ENCODE peak calls at places on chromosomes 16 and 17, in ten cellular contexts. One of them, this sample, is unnamed.

GRCh38 chr16:55437627-55438026 is 41.4 kb upstream of the MMP2 start:
- DNase-seq in left lung: no peak
- DNase-seq in HFF-Myc: no peak
- DNase-seq in AG09319: no peak
- DNase-seq in endothelial cell: no peak
- DNase-seq in AG04450: no peak
- DNase-seq in dorsolateral prefrontal cortex: no peak
- DNase-seq in fibroblast of the aortic adventitia: peak
- DNase-seq in neural progenitor cell: no peak
- DNase-seq in heart left ventricle: no peak
- DNase-seq in this sample: no peak

GRCh38 chr17:28720247-28720996 is 637 bp downstream of the RPL23A start:
- DNase-seq in left lung: no peak
- DNase-seq in HFF-Myc: no peak
- DNase-seq in AG09319: no peak
- DNase-seq in endothelial cell: no peak
- DNase-seq in AG04450: no peak
- DNase-seq in dorsolateral prefrontal cortex: no peak
- DNase-seq in fibroblast of the aortic adventitia: no peak
- DNase-seq in neural progenitor cell: no peak
- DNase-seq in heart left ventricle: no peak
- DNase-seq in this sample: no peak

GRCh38 chr16:477287-477686 is 50.2 kb upstream of the CAPN15 start:
- DNase-seq in left lung: no peak
- DNase-seq in HFF-Myc: no peak
- DNase-seq in AG09319: no peak
- DNase-seq in endothelial cell: peak
- DNase-seq in AG04450: no peak
- DNase-seq in dorsolateral prefrontal cortex: no peak
- DNase-seq in fibroblast of the aortic adventitia: no peak
- DNase-seq in neural progenitor cell: no peak
- DNase-seq in heart left ventricle: peak
- DNase-seq in this sample: no peak

GRCh38 chr16:27230562-27230991 is 27.3 kb downstream of the KDM8 start:
- DNase-seq in left lung: no peak
- DNase-seq in HFF-Myc: no peak
- DNase-seq in AG09319: no peak
- DNase-seq in endothelial cell: no peak
- DNase-seq in AG04450: no peak
- DNase-seq in dorsolateral prefrontal cortex: no peak
- DNase-seq in fibroblast of the aortic adventitia: no peak
- DNase-seq in neural progenitor cell: no peak
- DNase-seq in heart left ventricle: no peak
- DNase-seq in this sample: no peak

GRCh38 chr17:35895602-35896001 is 15.4 kb upstream of the CCL5 start:
- DNase-seq in left lung: no peak
- DNase-seq in HFF-Myc: no peak
- DNase-seq in AG09319: no peak
- DNase-seq in endothelial cell: no peak
- DNase-seq in AG04450: no peak
- DNase-seq in dorsolateral prefrontal cortex: no peak
- DNase-seq in fibroblast of the aortic adventitia: peak
- DNase-seq in neural progenitor cell: no peak
- DNase-seq in heart left ventricle: no peak
- DNase-seq in this sample: no peak

GRCh38 chr17:30720013-30720471 is 104.5 kb downstream of the CRLF3 start:
- DNase-seq in left lung: peak
- DNase-seq in HFF-Myc: no peak
- DNase-seq in AG09319: no peak
- DNase-seq in endothelial cell: no peak
- DNase-seq in AG04450: no peak
- DNase-seq in dorsolateral prefrontal cortex: no peak
- DNase-seq in fibroblast of the aortic adventitia: no peak
- DNase-seq in neural progenitor cell: no peak
- DNase-seq in heart left ventricle: no peak
- DNase-seq in this sample: no peak

GRCh38 chr16:11049396-11050059 is 105.2 kb downstream of the CLEC16A start:
- DNase-seq in left lung: no peak
- DNase-seq in HFF-Myc: no peak
- DNase-seq in AG09319: no peak
- DNase-seq in endothelial cell: no peak
- DNase-seq in AG04450: no peak
- DNase-seq in dorsolateral prefrontal cortex: no peak
- DNase-seq in fibroblast of the aortic adventitia: no peak
- DNase-seq in neural progenitor cell: peak
- DNase-seq in heart left ventricle: no peak
- DNase-seq in this sample: no peak

GRCh38 chr16:3520398-3520797 is 19.6 kb downstream of the CLUAP1 start:
- DNase-seq in left lung: no peak
- DNase-seq in HFF-Myc: peak
- DNase-seq in AG09319: peak
- DNase-seq in endothelial cell: no peak
- DNase-seq in AG04450: peak
- DNase-seq in dorsolateral prefrontal cortex: no peak
- DNase-seq in fibroblast of the aortic adventitia: peak
- DNase-seq in neural progenitor cell: no peak
- DNase-seq in heart left ventricle: no peak
- DNase-seq in this sample: no peak

GRCh38 chr16:11913425-11914079 is 2.2 kb downstream of the GSPT1 start:
- DNase-seq in left lung: no peak
- DNase-seq in HFF-Myc: no peak
- DNase-seq in AG09319: no peak
- DNase-seq in endothelial cell: no peak
- DNase-seq in AG04450: no peak
- DNase-seq in dorsolateral prefrontal cortex: no peak
- DNase-seq in fibroblast of the aortic adventitia: peak
- DNase-seq in neural progenitor cell: no peak
- DNase-seq in heart left ventricle: no peak
- DNase-seq in this sample: no peak

GRCh38 chr17:75191584-75191983 is 8.8 kb upstream of the SUMO2 start:
- DNase-seq in left lung: no peak
- DNase-seq in HFF-Myc: no peak
- DNase-seq in AG09319: no peak
- DNase-seq in endothelial cell: no peak
- DNase-seq in AG04450: no peak
- DNase-seq in dorsolateral prefrontal cortex: no peak
- DNase-seq in fibroblast of the aortic adventitia: peak
- DNase-seq in neural progenitor cell: no peak
- DNase-seq in heart left ventricle: no peak
- DNase-seq in this sample: no peak

GRCh38 chr17:75783069-75783783 is 1.4 kb upstream of the UNK start:
- DNase-seq in left lung: no peak
- DNase-seq in HFF-Myc: no peak
- DNase-seq in AG09319: no peak
- DNase-seq in endothelial cell: no peak
- DNase-seq in AG04450: no peak
- DNase-seq in dorsolateral prefrontal cortex: no peak
- DNase-seq in fibroblast of the aortic adventitia: peak
- DNase-seq in neural progenitor cell: no peak
- DNase-seq in heart left ventricle: no peak
- DNase-seq in this sample: peak

GRCh38 chr16:85510203-85510602 is 102.9 kb upstream of the GSE1 start:
- DNase-seq in left lung: no peak
- DNase-seq in HFF-Myc: no peak
- DNase-seq in AG09319: no peak
- DNase-seq in endothelial cell: no peak
- DNase-seq in AG04450: no peak
- DNase-seq in dorsolateral prefrontal cortex: no peak
- DNase-seq in fibroblast of the aortic adventitia: no peak
- DNase-seq in neural progenitor cell: peak
- DNase-seq in heart left ventricle: no peak
- DNase-seq in this sample: no peak

GRCh38 chr17:36673637-36674277 is 72.4 kb downstream of the MRM1 start:
- DNase-seq in left lung: no peak
- DNase-seq in HFF-Myc: no peak
- DNase-seq in AG09319: no peak
- DNase-seq in endothelial cell: no peak
- DNase-seq in AG04450: no peak
- DNase-seq in dorsolateral prefrontal cortex: no peak
- DNase-seq in fibroblast of the aortic adventitia: no peak
- DNase-seq in neural progenitor cell: no peak
- DNase-seq in heart left ventricle: no peak
- DNase-seq in this sample: no peak

GRCh38 chr17:59513934-59514841 is 51.2 kb upstream of the DHX40 start:
- DNase-seq in left lung: peak
- DNase-seq in HFF-Myc: peak
- DNase-seq in AG09319: no peak
- DNase-seq in endothelial cell: no peak
- DNase-seq in AG04450: peak
- DNase-seq in dorsolateral prefrontal cortex: peak
- DNase-seq in fibroblast of the aortic adventitia: peak
- DNase-seq in neural progenitor cell: peak
- DNase-seq in heart left ventricle: peak
- DNase-seq in this sample: no peak

GRCh38 chr17:58786586-58787295 is 31.1 kb downstream of the PPM1E start:
- DNase-seq in left lung: no peak
- DNase-seq in HFF-Myc: peak
- DNase-seq in AG09319: peak
- DNase-seq in endothelial cell: no peak
- DNase-seq in AG04450: peak
- DNase-seq in dorsolateral prefrontal cortex: no peak
- DNase-seq in fibroblast of the aortic adventitia: peak
- DNase-seq in neural progenitor cell: no peak
- DNase-seq in heart left ventricle: no peak
- DNase-seq in this sample: no peak

GRCh38 chr16:29154676-29155121 is 169.8 kb downstream of the LAT start:
- DNase-seq in left lung: no peak
- DNase-seq in HFF-Myc: no peak
- DNase-seq in AG09319: no peak
- DNase-seq in endothelial cell: no peak
- DNase-seq in AG04450: peak
- DNase-seq in dorsolateral prefrontal cortex: no peak
- DNase-seq in fibroblast of the aortic adventitia: peak
- DNase-seq in neural progenitor cell: no peak
- DNase-seq in heart left ventricle: peak
- DNase-seq in this sample: no peak

GRCh38 chr17:68175905-68176304 is 71.9 kb upstream of the AMZ2 start:
- DNase-seq in left lung: no peak
- DNase-seq in HFF-Myc: no peak
- DNase-seq in AG09319: no peak
- DNase-seq in endothelial cell: no peak
- DNase-seq in AG04450: no peak
- DNase-seq in dorsolateral prefrontal cortex: no peak
- DNase-seq in fibroblast of the aortic adventitia: no peak
- DNase-seq in neural progenitor cell: no peak
- DNase-seq in heart left ventricle: no peak
- DNase-seq in this sample: no peak

GRCh38 chr17:32112416-32112815 is 29.9 kb upstream of the RHOT1 start:
- DNase-seq in left lung: no peak
- DNase-seq in HFF-Myc: no peak
- DNase-seq in AG09319: no peak
- DNase-seq in endothelial cell: no peak
- DNase-seq in AG04450: no peak
- DNase-seq in dorsolateral prefrontal cortex: no peak
- DNase-seq in fibroblast of the aortic adventitia: no peak
- DNase-seq in neural progenitor cell: no peak
- DNase-seq in heart left ventricle: no peak
- DNase-seq in this sample: no peak
- TF ChIP-seq CTCF in left lung: no peak
- TF ChIP-seq CTCF in HFF-Myc: no peak
- TF ChIP-seq CTCF in AG09319: no peak
- TF ChIP-seq CTCF in endothelial cell: no peak
- TF ChIP-seq CTCF in AG04450: no peak
- TF ChIP-seq CTCF in dorsolateral prefrontal cortex: no peak
- TF ChIP-seq CTCF in fibroblast of the aortic adventitia: no peak
- TF ChIP-seq CTCF in neural progenitor cell: no peak
- TF ChIP-seq CTCF in heart left ventricle: no peak
- TF ChIP-seq CTCF in this sample: no peak

DNA sequence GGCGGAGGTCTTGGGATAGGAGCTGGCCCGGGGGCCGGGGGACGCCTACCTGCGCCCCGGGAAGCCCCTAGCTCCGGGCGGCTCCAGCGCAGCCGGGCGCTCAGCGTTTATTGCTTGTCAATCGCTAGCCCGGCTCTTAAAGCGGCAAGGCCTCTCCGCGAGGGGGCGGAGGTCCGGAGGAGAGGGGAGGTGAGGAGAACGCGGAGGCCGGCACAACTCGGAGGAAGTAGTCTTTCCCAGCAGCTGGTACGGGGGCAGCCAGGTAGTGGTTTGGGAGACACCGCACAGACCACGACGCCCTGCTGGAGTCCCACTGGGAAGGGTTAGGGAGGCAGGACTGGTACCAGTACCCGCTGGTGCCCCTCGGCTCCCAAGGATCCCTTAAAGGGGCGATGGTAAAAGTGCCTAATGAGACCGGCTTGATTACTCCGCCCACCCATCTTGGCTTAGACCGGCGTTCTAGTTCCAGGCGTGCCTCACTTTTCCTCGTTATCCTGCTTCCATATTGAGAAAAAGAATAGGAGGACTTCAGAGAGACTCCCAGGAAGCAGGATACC is at the start of gene MPP2:
- DNase-seq in left lung: peak
- DNase-seq in HFF-Myc: no peak
- DNase-seq in AG09319: no peak
- DNase-seq in endothelial cell: peak
- DNase-seq in AG04450: peak
- DNase-seq in dorsolateral prefrontal cortex: peak
- DNase-seq in fibroblast of the aortic adventitia: peak
- DNase-seq in neural progenitor cell: peak
- DNase-seq in heart left ventricle: peak
- DNase-seq in this sample: peak
- TF ChIP-seq CTCF in left lung: no peak
- TF ChIP-seq CTCF in HFF-Myc: peak
- TF ChIP-seq CTCF in AG09319: peak
- TF ChIP-seq CTCF in endothelial cell: no peak
- TF ChIP-seq CTCF in AG04450: peak
- TF ChIP-seq CTCF in dorsolateral prefrontal cortex: peak
- TF ChIP-seq CTCF in fibroblast of the aortic adventitia: peak
- TF ChIP-seq CTCF in neural progenitor cell: peak
- TF ChIP-seq CTCF in heart left ventricle: no peak
- TF ChIP-seq CTCF in this sample: no peak

DNA sequence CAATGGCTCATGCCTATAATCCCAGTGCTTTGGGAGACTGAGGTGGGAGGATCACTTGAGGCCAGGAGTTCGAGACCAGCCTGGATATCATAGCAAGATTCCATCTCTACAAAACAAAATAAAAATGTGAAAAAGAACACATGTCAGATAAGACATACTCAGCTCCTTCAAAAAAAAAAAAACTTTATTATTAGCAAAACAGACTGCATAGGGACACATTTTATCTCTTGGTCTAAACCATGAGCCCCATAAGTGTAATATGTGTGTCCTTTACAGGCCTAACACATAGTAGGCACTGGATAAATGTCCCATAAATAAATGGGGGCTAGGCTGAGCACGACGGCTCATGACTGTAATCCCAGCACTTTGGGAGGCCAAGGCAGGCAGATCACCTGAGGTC is 10.7 kb upstream of the SDR42E2 start:
- DNase-seq in left lung: no peak
- DNase-seq in HFF-Myc: no peak
- DNase-seq in AG09319: no peak
- DNase-seq in endothelial cell: no peak
- DNase-seq in AG04450: no peak
- DNase-seq in dorsolateral prefrontal cortex: no peak
- DNase-seq in fibroblast of the aortic adventitia: no peak
- DNase-seq in neural progenitor cell: no peak
- DNase-seq in heart left ventricle: no peak
- DNase-seq in this sample: no peak
- TF ChIP-seq CTCF in left lung: no peak
- TF ChIP-seq CTCF in HFF-Myc: no peak
- TF ChIP-seq CTCF in AG09319: no peak
- TF ChIP-seq CTCF in endothelial cell: no peak
- TF ChIP-seq CTCF in AG04450: no peak
- TF ChIP-seq CTCF in dorsolateral prefrontal cortex: no peak
- TF ChIP-seq CTCF in fibroblast of the aortic adventitia: no peak
- TF ChIP-seq CTCF in neural progenitor cell: no peak
- TF ChIP-seq CTCF in heart left ventricle: no peak
- TF ChIP-seq CTCF in this sample: no peak

GRCh38 chr16:46688101-46688656 is 799 bp downstream of the VPS35 start:
- DNase-seq in left lung: peak
- DNase-seq in HFF-Myc: peak
- DNase-seq in AG09319: no peak
- DNase-seq in endothelial cell: no peak
- DNase-seq in AG04450: no peak
- DNase-seq in dorsolateral prefrontal cortex: peak
- DNase-seq in fibroblast of the aortic adventitia: peak
- DNase-seq in neural progenitor cell: no peak
- DNase-seq in heart left ventricle: peak
- DNase-seq in this sample: no peak
- TF ChIP-seq CTCF in left lung: no peak
- TF ChIP-seq CTCF in HFF-Myc: no peak
- TF ChIP-seq CTCF in AG09319: no peak
- TF ChIP-seq CTCF in endothelial cell: no peak
- TF ChIP-seq CTCF in AG04450: no peak
- TF ChIP-seq CTCF in dorsolateral prefrontal cortex: no peak
- TF ChIP-seq CTCF in fibroblast of the aortic adventitia: no peak
- TF ChIP-seq CTCF in neural progenitor cell: no peak
- TF ChIP-seq CTCF in heart left ventricle: no peak
- TF ChIP-seq CTCF in this sample: no peak

This sample was measured in GM06990.